ENCODE peak calls at places on chromosomes 6 and 20, in five cellular contexts. R is activated CD4-positive, alpha-beta T cell treated with anti-CD3 and anti-CD28 coated beads, Interleukin-2, amount 10 ng/mL, durations not matched to agents 7 days and 5 days; S is LNCaP clone FGC; L is small intestine; E is CD8-positive, alpha-beta memory T cell. O is an unnamed sample.

GRCh38 chr6:33678246-33678931 is 33.1 kb downstream of the UQCC2 start:
- DNase-seq in E (no peak), S (no peak), R (no peak), L (no peak), O (no peak)

GRCh38 chr20:57224641-57225138 is 41.8 kb downstream of the BMP7 start:
- DNase-seq in S (no peak), R (no peak), L (no peak), E (no peak), O (peak)

GRCh38 chr20:4728121-4728520 is 6.4 kb downstream of the PRND start:
- DNase-seq in R (no peak), L (no peak), E (no peak), S (no peak), O (no peak)

GRCh38 chr20:50403565-50404418 is 106.4 kb upstream of the PTPN1 start:
- DNase-seq in L (no peak), R (no peak), E (no peak), S (no peak), O (no peak)

GRCh38 chr6:38264605-38265004 is 375.1 kb downstream of the BTBD9 start:
- DNase-seq in S (no peak), L (peak), E (no peak), R (no peak), O (no peak)

GRCh38 chr20:36573798-36574277 is 441 bp downstream of the TGIF2 start:
- DNase-seq in R (peak), E (peak), L (no peak), S (no peak), O (no peak)

GRCh38 chr6:11710221-11710836 is 68.3 kb downstream of the ADTRP start:
- DNase-seq in R (peak), E (no peak), S (no peak), L (no peak), O (no peak)

GRCh38 chr6:33091957-33092356 is 16.2 kb downstream of the HLA-DPB1 start:
- DNase-seq in L (peak), S (no peak), E (peak), R (peak), O (no peak)

GRCh38 chr6:79048611-79049010 is 29.4 kb downstream of the PHIP start:
- DNase-seq in E (no peak), S (no peak), R (peak), L (peak), O (peak)

GRCh38 chr20:23189854-23190253 is 103.7 kb upstream of the CD93 start:
- DNase-seq in R (no peak), L (no peak), E (no peak), S (no peak), O (no peak)

GRCh38 chr6:118743744-118744143 is 92.4 kb upstream of the CEP85L start:
- DNase-seq in L (no peak), S (no peak), E (no peak), R (no peak), O (no peak)

GRCh38 chr6:96152114-96152708 is 136.4 kb downstream of the FUT9 start:
- DNase-seq in S (no peak), R (no peak), E (no peak), L (no peak), O (no peak)